ENCODE peak calls at places on chromosomes 11 and 22, in five cellular contexts. O is H1, N is SK-N-SH, P is HCT116, I is K562. Q is an unnamed sample.

GRCh38 chr22:45033136-45033535 is 23.3 kb upstream of the PHF21B start:
- DNase-seq in O (no peak), N (no peak), P (no peak), I (no peak), Q (no peak)

GRCh38 chr11:65419773-65420481 is 2.7 kb upstream of the NEAT1 start:
- DNase-seq in O (peak; percentile 52), N (peak; percentile 46), P (peak; percentile 77), I (peak; percentile 55), Q (peak; percentile 98)

GRCh38 chr11:110979696-110980095 is 265.8 kb upstream of the POU2AF2 start:
- DNase-seq in O (no peak), N (no peak), P (no peak), I (no peak), Q (no peak)

GRCh38 chr11:86369668-86370067 is 5.0 kb upstream of the CCDC81 start:
- DNase-seq in O (no peak), N (no peak), P (no peak), I (no peak), Q (no peak)

GRCh38 chr11:112631333-112631732 is 329.9 kb upstream of the NCAM1 start:
- DNase-seq in O (no peak), N (no peak), P (no peak), I (no peak), Q (no peak)

GRCh38 chr11:67354314-67355022 is 1.1 kb upstream of the POLD4 start:
- DNase-seq in O (no peak), N (no peak), P (peak; percentile 92), I (peak; percentile 89), Q (no peak)

GRCh38 chr11:45983471-45983845 is 61.0 kb downstream of the LARGE2 start:
- DNase-seq in O (no peak), N (no peak), P (no peak), I (no peak), Q (no peak)

GRCh38 chr11:74948546-74948897 is 369 bp downstream of the XRRA1 start:
- DNase-seq in O (no peak), N (peak; percentile 52), P (no peak), I (no peak), Q (peak; percentile 45)

GRCh38 chr11:122127020-122127419 is 11.0 kb upstream of the BLID start:
- DNase-seq in O (no peak), N (no peak), P (no peak), I (no peak), Q (no peak)

GRCh38 chr11:110833033-110833484 is 120.8 kb upstream of the ARHGAP20 start:
- DNase-seq in O (no peak), N (no peak), P (no peak), I (no peak), Q (no peak)

GRCh38 chr22:24310969-24311368 is 40.3 kb downstream of the SPECC1L start:
- DNase-seq in O (no peak), N (no peak), P (no peak), I (no peak), Q (no peak)

GRCh38 chr11:65814131-65814959 is 19.4 kb upstream of the SNX32 start:
- DNase-seq in O (no peak), N (no peak), P (no peak), I (no peak), Q (no peak)

GRCh38 chr22:17113600-17113999 is 7.6 kb downstream of the TMEM121B start:
- DNase-seq in O (no peak), N (no peak), P (no peak), I (no peak), Q (no peak)

GRCh38 chr11:27553186-27553585 is 46.6 kb upstream of the LIN7C start:
- DNase-seq in O (no peak), N (no peak), P (no peak), I (no peak), Q (no peak)

GRCh38 chr11:88489030-88489429 is 151.5 kb upstream of the CTSC start:
- DNase-seq in O (no peak), N (no peak), P (no peak), I (no peak), Q (no peak)

GRCh38 chr11:119594639-119595249 is 134.3 kb downstream of the NECTIN1 start:
- DNase-seq in O (no peak), N (no peak), P (no peak), I (peak; percentile 76), Q (no peak)

GRCh38 chr11:66762088-66762487 is 33.1 kb upstream of the SPTBN2 start:
- DNase-seq in O (no peak), N (no peak), P (no peak), I (no peak), Q (no peak)

GRCh38 chr22:40721266-40721665 is 42.0 kb downstream of the MCHR1 start:
- DNase-seq in O (no peak), N (peak; percentile 50), P (no peak), I (no peak), Q (no peak)

GRCh38 chr11:65378208-65378927 is 4.1 kb downstream of the SLC25A45 start:
- DNase-seq in O (no peak), N (no peak), P (no peak), I (no peak), Q (no peak)

GRCh38 chr11:2355000-2355644 is 22.0 kb upstream of the CD81 start:
- DNase-seq in O (no peak), N (no peak), P (no peak), I (no peak), Q (no peak)

GRCh38 chr11:76783294-76783900 is at the start of gene TSKU:
- DNase-seq in O (peak; percentile 92), N (no peak), P (no peak), I (no peak), Q (no peak)

GRCh38 chr11:44894217-44894617 is 56.5 kb downstream of the TP53I11 start:
- DNase-seq in O (peak; percentile 92), N (peak; percentile 86), P (peak; percentile 40), I (peak; percentile 85), Q (peak; percentile 67)

GRCh38 chr22:21095773-21096107 is 50.0 kb downstream of the LRRC74B start:
- DNase-seq in O (no peak), N (no peak), P (no peak), I (peak; percentile 33), Q (no peak)

GRCh38 chr11:12064136-12064953 is 46.0 kb upstream of the MICAL2 start:
- DNase-seq in O (no peak), N (no peak), P (no peak), I (no peak), Q (no peak)

GRCh38 chr11:1307998-1308744 is 1.3 kb downstream of the TOLLIP start:
- DNase-seq in O (peak; percentile 20), N (peak; percentile 14), P (no peak), I (no peak), Q (no peak)

GRCh38 chr11:1308745-1309497 is 511 bp downstream of the TOLLIP start:
- DNase-seq in O (no peak), N (no peak), P (no peak), I (peak; percentile 91), Q (no peak)

GRCh38 chr11:1310315-1310687 is 869 bp upstream of the TOLLIP start:
- DNase-seq in O (no peak), N (no peak), P (no peak), I (no peak), Q (no peak)

GRCh38 chr11:1309498-1310314 is at the start of gene TOLLIP:
- DNase-seq in O (peak; percentile 98), N (peak; percentile 100), P (peak; percentile 74), I (peak; percentile 100), Q (peak; percentile 97)

GRCh38 chr11:1310772-1311468 is 1.5 kb upstream of the TOLLIP start:
- DNase-seq in O (peak; percentile 46), N (no peak), P (no peak), I (no peak), Q (no peak)
- TF ChIP-seq JUND in O (no peak), N (no peak), P (no peak), I (no peak), Q (no peak)

GRCh38 chr11:130088909-130089668 is 19.4 kb downstream of the APLP2 start:
- DNase-seq in O (no peak), N (no peak), P (no peak), I (no peak), Q (no peak)
- TF ChIP-seq JUND in O (no peak), N (no peak), P (no peak), I (no peak), Q (no peak)

DNA sequence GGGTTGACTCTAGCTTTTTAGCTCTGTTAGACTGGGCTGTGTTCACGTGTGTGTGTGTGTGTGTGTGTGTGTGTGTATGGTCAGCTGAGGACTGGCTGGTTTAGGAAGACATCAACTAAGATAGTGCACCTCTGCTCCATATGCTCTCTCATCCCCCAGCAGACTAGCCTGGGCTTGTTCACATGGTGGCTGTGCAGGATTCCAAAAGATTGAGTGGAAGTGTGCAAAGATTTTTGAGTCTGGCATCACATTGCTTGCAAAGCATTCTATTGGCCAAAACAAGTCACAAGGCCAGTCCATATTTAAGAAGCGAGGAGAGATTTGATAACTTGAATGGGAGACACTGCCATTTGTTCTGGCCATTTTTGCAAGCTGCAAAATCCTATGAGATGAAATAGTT is 79.7 kb upstream of the C11orf87 start:
- DNase-seq in O (no peak), N (no peak), P (no peak), I (no peak), Q (no peak)
- TF ChIP-seq JUND in O (no peak), N (no peak), P (no peak), I (no peak), Q (no peak)

GRCh38 chr11:84806354-84806753 is 820.8 kb downstream of the DLG2 start:
- DNase-seq in O (no peak), N (no peak), P (no peak), I (no peak), Q (no peak)
- TF ChIP-seq JUND in O (no peak), N (no peak), P (no peak), I (no peak), Q (no peak)

GRCh38 chr22:36413022-36413770 is 25.4 kb upstream of the MYH9 start:
- DNase-seq in O (no peak), N (no peak), P (no peak), I (no peak), Q (no peak)
- TF ChIP-seq JUND in O (no peak), N (no peak), P (no peak), I (no peak), Q (no peak)

GRCh38 chr22:36775966-36776669 is at the start of gene IFT27:
- DNase-seq in O (peak; percentile 92), N (peak; percentile 99), P (peak; percentile 100), I (peak; percentile 69), Q (peak; percentile 96)
- TF ChIP-seq JUND in O (no peak), N (no peak), P (no peak), I (no peak), Q (no peak)

GRCh38 chr11:70489276-70489675 is 90.9 kb downstream of the CTTN start:
- DNase-seq in O (no peak), N (no peak), P (no peak), I (no peak), Q (no peak)
- TF ChIP-seq JUND in O (no peak), N (no peak), P (no peak), I (no peak), Q (no peak)

DNA sequence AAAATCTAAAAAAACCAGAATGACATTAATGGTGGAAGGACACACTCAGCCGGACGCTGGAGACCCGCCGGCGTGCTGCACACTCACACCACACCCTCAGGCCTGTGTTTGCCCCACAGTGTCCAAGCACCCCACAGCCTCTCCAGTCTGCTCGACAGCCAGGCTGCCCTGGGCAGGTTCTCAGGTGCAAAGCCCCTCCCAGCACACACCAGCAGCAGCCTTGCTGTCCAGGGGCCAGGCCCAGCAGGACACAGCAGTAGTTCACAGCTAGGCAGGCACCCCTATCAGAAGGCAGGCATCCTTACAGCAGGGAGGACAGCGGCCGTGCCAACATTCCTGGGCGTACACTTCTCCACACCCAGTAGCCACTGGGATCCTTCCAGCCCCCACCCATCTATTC is 1.7 kb upstream of the SLC25A1 start:
- DNase-seq in O (no peak), N (no peak), P (no peak), I (no peak), Q (no peak)
- TF ChIP-seq JUND in O (no peak), N (no peak), P (no peak), I (no peak), Q (no peak)

Q was measured in T47D.